ENCODE peak calls at places on chromosome 22, in four cellular contexts. One of them, this sample, is unnamed.

GRCh38 chr22:42602470-42602869 is 12.2 kb downstream of the POLDIP3 start:
- ATAC-seq in upper lobe of left lung: no peak
- ATAC-seq in stimulated activated naive CD8-positive, alpha-beta T cell treated with anti-CD3 and anti-CD28 coated beads, Interleukin-15, amount 100 ng/mL, for 72 hours: no peak
- ATAC-seq in activated CD8-positive, alpha-beta T cell treated with anti-CD3 and anti-CD28 coated beads, Interleukin-2, amount 10 ng/mL, durations not matched to agents 7 days and 5 days: no peak
- ATAC-seq in this sample: no peak

GRCh38 chr22:25362883-25363240 is 143.4 kb downstream of the CRYBB2 start:
- ATAC-seq in stimulated activated naive CD8-positive, alpha-beta T cell treated with anti-CD3 and anti-CD28 coated beads, Interleukin-15, amount 100 ng/mL, for 72 hours: no peak
- ATAC-seq in upper lobe of left lung: no peak
- ATAC-seq in activated CD8-positive, alpha-beta T cell treated with anti-CD3 and anti-CD28 coated beads, Interleukin-2, amount 10 ng/mL, durations not matched to agents 7 days and 5 days: no peak
- ATAC-seq in this sample: no peak

GRCh38 chr22:36546092-36546804 is 17.3 kb upstream of the EIF3D start:
- ATAC-seq in stimulated activated naive CD8-positive, alpha-beta T cell treated with anti-CD3 and anti-CD28 coated beads, Interleukin-15, amount 100 ng/mL, for 72 hours: peak
- ATAC-seq in activated CD8-positive, alpha-beta T cell treated with anti-CD3 and anti-CD28 coated beads, Interleukin-2, amount 10 ng/mL, durations not matched to agents 7 days and 5 days: no peak
- ATAC-seq in upper lobe of left lung: no peak
- ATAC-seq in this sample: peak

GRCh38 chr22:23265389-23265700 is 85.0 kb downstream of the BCR start:
- ATAC-seq in stimulated activated naive CD8-positive, alpha-beta T cell treated with anti-CD3 and anti-CD28 coated beads, Interleukin-15, amount 100 ng/mL, for 72 hours: no peak
- ATAC-seq in activated CD8-positive, alpha-beta T cell treated with anti-CD3 and anti-CD28 coated beads, Interleukin-2, amount 10 ng/mL, durations not matched to agents 7 days and 5 days: no peak
- ATAC-seq in upper lobe of left lung: no peak
- ATAC-seq in this sample: no peak

GRCh38 chr22:33117821-33118220 is 59.6 kb upstream of the SYN3 start:
- ATAC-seq in stimulated activated naive CD8-positive, alpha-beta T cell treated with anti-CD3 and anti-CD28 coated beads, Interleukin-15, amount 100 ng/mL, for 72 hours: no peak
- ATAC-seq in upper lobe of left lung: no peak
- ATAC-seq in activated CD8-positive, alpha-beta T cell treated with anti-CD3 and anti-CD28 coated beads, Interleukin-2, amount 10 ng/mL, durations not matched to agents 7 days and 5 days: no peak
- ATAC-seq in this sample: no peak

GRCh38 chr22:46750861-46751260 is 11.6 kb upstream of the TBC1D22A start:
- ATAC-seq in stimulated activated naive CD8-positive, alpha-beta T cell treated with anti-CD3 and anti-CD28 coated beads, Interleukin-15, amount 100 ng/mL, for 72 hours: no peak
- ATAC-seq in upper lobe of left lung: no peak
- ATAC-seq in activated CD8-positive, alpha-beta T cell treated with anti-CD3 and anti-CD28 coated beads, Interleukin-2, amount 10 ng/mL, durations not matched to agents 7 days and 5 days: no peak
- ATAC-seq in this sample: no peak

GRCh38 chr22:25668437-25668836 is 73.6 kb upstream of the MYO18B start:
- ATAC-seq in stimulated activated naive CD8-positive, alpha-beta T cell treated with anti-CD3 and anti-CD28 coated beads, Interleukin-15, amount 100 ng/mL, for 72 hours: no peak
- ATAC-seq in activated CD8-positive, alpha-beta T cell treated with anti-CD3 and anti-CD28 coated beads, Interleukin-2, amount 10 ng/mL, durations not matched to agents 7 days and 5 days: no peak
- ATAC-seq in upper lobe of left lung: no peak
- ATAC-seq in this sample: no peak

GRCh38 chr22:23207786-23208325 is 27.5 kb downstream of the BCR start:
- ATAC-seq in activated CD8-positive, alpha-beta T cell treated with anti-CD3 and anti-CD28 coated beads, Interleukin-2, amount 10 ng/mL, durations not matched to agents 7 days and 5 days: no peak
- ATAC-seq in stimulated activated naive CD8-positive, alpha-beta T cell treated with anti-CD3 and anti-CD28 coated beads, Interleukin-15, amount 100 ng/mL, for 72 hours: no peak
- ATAC-seq in upper lobe of left lung: no peak
- ATAC-seq in this sample: peak

GRCh38 chr22:23216331-23217170 is 36.2 kb downstream of the BCR start:
- ATAC-seq in upper lobe of left lung: no peak
- ATAC-seq in activated CD8-positive, alpha-beta T cell treated with anti-CD3 and anti-CD28 coated beads, Interleukin-2, amount 10 ng/mL, durations not matched to agents 7 days and 5 days: peak
- ATAC-seq in stimulated activated naive CD8-positive, alpha-beta T cell treated with anti-CD3 and anti-CD28 coated beads, Interleukin-15, amount 100 ng/mL, for 72 hours: peak
- ATAC-seq in this sample: no peak

GRCh38 chr22:22855617-22856308 is 31.9 kb upstream of the IGLL5 start:
- ATAC-seq in stimulated activated naive CD8-positive, alpha-beta T cell treated with anti-CD3 and anti-CD28 coated beads, Interleukin-15, amount 100 ng/mL, for 72 hours: peak
- ATAC-seq in upper lobe of left lung: peak
- ATAC-seq in activated CD8-positive, alpha-beta T cell treated with anti-CD3 and anti-CD28 coated beads, Interleukin-2, amount 10 ng/mL, durations not matched to agents 7 days and 5 days: peak
- ATAC-seq in this sample: peak

GRCh38 chr22:44531487-44531886 is 33.5 kb upstream of the RTL6 start:
- ATAC-seq in activated CD8-positive, alpha-beta T cell treated with anti-CD3 and anti-CD28 coated beads, Interleukin-2, amount 10 ng/mL, durations not matched to agents 7 days and 5 days: no peak
- ATAC-seq in upper lobe of left lung: no peak
- ATAC-seq in stimulated activated naive CD8-positive, alpha-beta T cell treated with anti-CD3 and anti-CD28 coated beads, Interleukin-15, amount 100 ng/mL, for 72 hours: no peak
- ATAC-seq in this sample: no peak

GRCh38 chr22:31676700-31677099 is 14.7 kb upstream of the PISD start:
- ATAC-seq in activated CD8-positive, alpha-beta T cell treated with anti-CD3 and anti-CD28 coated beads, Interleukin-2, amount 10 ng/mL, durations not matched to agents 7 days and 5 days: peak
- ATAC-seq in upper lobe of left lung: peak
- ATAC-seq in stimulated activated naive CD8-positive, alpha-beta T cell treated with anti-CD3 and anti-CD28 coated beads, Interleukin-15, amount 100 ng/mL, for 72 hours: peak
- ATAC-seq in this sample: peak

GRCh38 chr22:46473896-46474557 is 63.4 kb downstream of the CELSR1 start:
- ATAC-seq in activated CD8-positive, alpha-beta T cell treated with anti-CD3 and anti-CD28 coated beads, Interleukin-2, amount 10 ng/mL, durations not matched to agents 7 days and 5 days: no peak
- ATAC-seq in upper lobe of left lung: no peak
- ATAC-seq in stimulated activated naive CD8-positive, alpha-beta T cell treated with anti-CD3 and anti-CD28 coated beads, Interleukin-15, amount 100 ng/mL, for 72 hours: no peak
- ATAC-seq in this sample: no peak

GRCh38 chr22:20299736-20300136 is 20.1 kb downstream of the DGCR6L start:
- ATAC-seq in upper lobe of left lung: no peak
- ATAC-seq in activated CD8-positive, alpha-beta T cell treated with anti-CD3 and anti-CD28 coated beads, Interleukin-2, amount 10 ng/mL, durations not matched to agents 7 days and 5 days: peak
- ATAC-seq in stimulated activated naive CD8-positive, alpha-beta T cell treated with anti-CD3 and anti-CD28 coated beads, Interleukin-15, amount 100 ng/mL, for 72 hours: peak
- ATAC-seq in this sample: peak

GRCh38 chr22:45211848-45212247 is 28.8 kb downstream of the KIAA0930 start:
- ATAC-seq in activated CD8-positive, alpha-beta T cell treated with anti-CD3 and anti-CD28 coated beads, Interleukin-2, amount 10 ng/mL, durations not matched to agents 7 days and 5 days: no peak
- ATAC-seq in stimulated activated naive CD8-positive, alpha-beta T cell treated with anti-CD3 and anti-CD28 coated beads, Interleukin-15, amount 100 ng/mL, for 72 hours: no peak
- ATAC-seq in upper lobe of left lung: no peak
- ATAC-seq in this sample: no peak

GRCh38 chr22:17860220-17860965 is 86.1 kb upstream of the BID start:
- ATAC-seq in upper lobe of left lung: no peak
- ATAC-seq in stimulated activated naive CD8-positive, alpha-beta T cell treated with anti-CD3 and anti-CD28 coated beads, Interleukin-15, amount 100 ng/mL, for 72 hours: no peak
- ATAC-seq in activated CD8-positive, alpha-beta T cell treated with anti-CD3 and anti-CD28 coated beads, Interleukin-2, amount 10 ng/mL, durations not matched to agents 7 days and 5 days: no peak
- ATAC-seq in this sample: no peak

GRCh38 chr22:40194656-40195055 is 16.9 kb downstream of the TNRC6B start:
- ATAC-seq in upper lobe of left lung: no peak
- ATAC-seq in stimulated activated naive CD8-positive, alpha-beta T cell treated with anti-CD3 and anti-CD28 coated beads, Interleukin-15, amount 100 ng/mL, for 72 hours: no peak
- ATAC-seq in activated CD8-positive, alpha-beta T cell treated with anti-CD3 and anti-CD28 coated beads, Interleukin-2, amount 10 ng/mL, durations not matched to agents 7 days and 5 days: no peak
- ATAC-seq in this sample: no peak

This sample was measured in stimulated activated memory B cell treated with anti-CD40 and anti-IgM and Interleukin-4, amounts not matched to agents 10 μg/mL and 1 μg/mL and 100 μg/mL, for 72 hours.